ENCODE peak calls at places on chromosomes 1 and 21, in eight cellular contexts. H is RWPE2; W is naive thymus-derived CD8-positive, alpha-beta T cell; Q is pancreas; Z is activated naive CD4-positive, alpha-beta T cell treated with anti-CD3 and anti-CD28 coated beads, Interleukin-2, amount 50 U/mL, for 72 hours; J is mucosa of descending colon; P is heart right ventricle; G is activated T-helper 17 cell treated with anti-CD3 and anti-CD28 coated beads, Interleukin-2, amount 50 U/mL, for 72 hours. V is an unnamed sample.

GRCh38 chr1:196609114-196609737 is 986 bp upstream of the KCNT2 start:
- ATAC-seq in H (peak; percentile 13), W (no peak), Q (peak; percentile 69), Z (no peak), J (peak; percentile 10), P (peak; percentile 65), G (peak; percentile 57), V (no peak)

GRCh38 chr1:21129407-21129806 is 47.3 kb downstream of the EIF4G3 start:
- ATAC-seq in H (no peak), W (no peak), Q (no peak), Z (no peak), J (no peak), P (no peak), G (no peak), V (no peak)

GRCh38 chr1:185636848-185637247 is 97.3 kb upstream of the HMCN1 start:
- ATAC-seq in H (peak; percentile 58), W (no peak), Q (no peak), Z (peak; percentile 96), J (no peak), P (no peak), G (peak; percentile 94), V (peak; percentile 98)

GRCh38 chr1:23823767-23824166 is 1.5 kb downstream of the HMGCL start:
- ATAC-seq in H (no peak), W (no peak), Q (no peak), Z (no peak), J (no peak), P (no peak), G (no peak), V (no peak)

GRCh38 chr21:37087188-37087587 is 14.1 kb downstream of the TTC3 start:
- ATAC-seq in H (peak; percentile 63), W (peak; percentile 38), Q (peak; percentile 76), Z (no peak), J (peak; percentile 76), P (peak; percentile 46), G (peak; percentile 59), V (no peak)

GRCh38 chr1:198811436-198811835 is 172.6 kb downstream of the PTPRC start:
- ATAC-seq in H (no peak), W (no peak), Q (no peak), Z (no peak), J (no peak), P (no peak), G (no peak), V (no peak)

GRCh38 chr1:54885863-54886723 is 902 bp downstream of the DHCR24 start:
- ATAC-seq in H (peak; percentile 45), W (peak; percentile 3), Q (peak; percentile 63), Z (no peak), J (peak; percentile 77), P (no peak), G (no peak), V (no peak)

GRCh38 chr1:230588323-230588746 is 53.9 kb upstream of the COG2 start:
- ATAC-seq in H (no peak), W (no peak), Q (no peak), Z (no peak), J (no peak), P (no peak), G (no peak), V (no peak)

GRCh38 chr1:244336232-244336899 is 115.3 kb downstream of the ADSS2 start:
- ATAC-seq in H (no peak), W (no peak), Q (no peak), Z (no peak), J (no peak), P (no peak), G (no peak), V (no peak)

GRCh38 chr1:14921057-14921456 is 232.5 kb upstream of the TMEM51 start:
- ATAC-seq in H (no peak), W (no peak), Q (no peak), Z (no peak), J (no peak), P (peak; percentile 28), G (no peak), V (no peak)

GRCh38 chr1:230077011-230077410 is 10.0 kb downstream of the GALNT2 start:
- ATAC-seq in H (no peak), W (no peak), Q (no peak), Z (peak; percentile 94), J (no peak), P (no peak), G (peak; percentile 87), V (peak; percentile 36)

GRCh38 chr1:69688178-69688577 is 120.5 kb downstream of the LRRC7 start:
- ATAC-seq in H (no peak), W (no peak), Q (no peak), Z (no peak), J (no peak), P (no peak), G (no peak), V (no peak)

GRCh38 chr1:225554216-225554812 is 98.6 kb downstream of the ENAH start:
- ATAC-seq in H (no peak), W (peak; percentile 49), Q (peak; percentile 81), Z (no peak), J (no peak), P (peak; percentile 51), G (no peak), V (no peak)

GRCh38 chr1:225866061-225866844 is 15.9 kb downstream of the TMEM63A start:
- ATAC-seq in H (no peak), W (peak; percentile 94), Q (no peak), Z (peak; percentile 97), J (peak; percentile 46), P (peak; percentile 41), G (peak; percentile 97), V (peak; percentile 99)

GRCh38 chr1:6350416-6351088 is 43.0 kb downstream of the ACOT7 start:
- ATAC-seq in H (peak; percentile 72), W (no peak), Q (peak; percentile 75), Z (no peak), J (no peak), P (peak; percentile 71), G (no peak), V (no peak)

GRCh38 chr1:53637726-53638640 is 101.0 kb downstream of the GLIS1 start:
- ATAC-seq in H (no peak), W (no peak), Q (no peak), Z (peak; percentile 62), J (no peak), P (no peak), G (peak; percentile 41), V (no peak)

GRCh38 chr1:196160066-196160795 is 448.0 kb downstream of the KCNT2 start:
- ATAC-seq in H (peak; percentile 95), W (no peak), Q (no peak), Z (no peak), J (no peak), P (no peak), G (peak; percentile 21), V (no peak)

GRCh38 chr21:15027056-15027455 is 37.7 kb downstream of the NRIP1 start:
- ATAC-seq in H (no peak), W (no peak), Q (no peak), Z (no peak), J (no peak), P (no peak), G (no peak), V (no peak)

GRCh38 chr1:94543893-94544635 is 2.5 kb upstream of the F3 start:
- ATAC-seq in H (peak; percentile 18), W (no peak), Q (no peak), Z (no peak), J (no peak), P (peak; percentile 30), G (no peak), V (no peak)

GRCh38 chr1:27689423-27690173 is 17.6 kb upstream of the IFI6 start:
- ATAC-seq in H (no peak), W (no peak), Q (no peak), Z (peak; percentile 64), J (no peak), P (peak; percentile 28), G (peak; percentile 89), V (peak; percentile 53)

GRCh38 chr1:238653693-238654321 is 732.6 kb upstream of the CHRM3 start:
- ATAC-seq in H (peak; percentile 68), W (no peak), Q (no peak), Z (no peak), J (no peak), P (no peak), G (no peak), V (no peak)

GRCh38 chr1:244395965-244396364 is 55.7 kb downstream of the ADSS2 start:
- ATAC-seq in H (peak; percentile 48), W (no peak), Q (no peak), Z (no peak), J (peak; percentile 42), P (no peak), G (peak; percentile 35), V (no peak)

GRCh38 chr1:159800177-159800935 is 1.8 kb upstream of the FCRL6 start:
- ATAC-seq in H (no peak), W (peak; percentile 80), Q (no peak), Z (peak; percentile 57), J (peak; percentile 23), P (no peak), G (peak; percentile 34), V (no peak)

GRCh38 chr1:246329900-246330299 is 177.2 kb downstream of the SMYD3 start:
- ATAC-seq in H (no peak), W (no peak), Q (no peak), Z (peak; percentile 97), J (no peak), P (no peak), G (peak; percentile 92), V (peak; percentile 92)

GRCh38 chr1:226588484-226588883 is 39.9 kb downstream of the STUM start:
- ATAC-seq in H (no peak), W (no peak), Q (peak; percentile 72), Z (no peak), J (no peak), P (peak; percentile 15), G (no peak), V (no peak)

GRCh38 chr1:58745666-58746065 is 38.2 kb downstream of the JUN start:
- ATAC-seq in H (peak; percentile 67), W (no peak), Q (no peak), Z (no peak), J (peak; percentile 52), P (no peak), G (no peak), V (no peak)

GRCh38 chr1:81109038-81109437 is 691.7 kb upstream of the ADGRL2 start:
- ATAC-seq in H (no peak), W (no peak), Q (no peak), Z (no peak), J (no peak), P (no peak), G (no peak), V (no peak)

GRCh38 chr1:46819335-46819734 is 20.5 kb downstream of the CYP4B1 start:
- ATAC-seq in H (no peak), W (no peak), Q (no peak), Z (no peak), J (no peak), P (no peak), G (no peak), V (no peak)

V was measured in activated CD4-positive, CD25-positive, alpha-beta regulatory T cell treated with anti-CD3 and anti-CD28 coated beads, Interleukin-2, amount 50 U/mL, for 24 hours.